ENCODE peak calls at places on chromosomes 7 and 10, in eight cellular contexts. I is cardiac muscle cell; V is lower lobe of right lung; G is neuronal stem cell; Z is naive thymus-derived CD4-positive, alpha-beta T cell; F is IMR-90; A is trophoblast cell; E is colonic mucosa. Y is an unnamed sample. For H3K4me1, the result is how much of the 10 kb centered on the place peaks cover.

GRCh38 chr7:139718859-139719258 is 58.9 kb downstream of the HIPK2 start:
- DNase-seq in Z (no peak), E (no peak), F (no peak), G (no peak), A (no peak), V (no peak), I (no peak), Y (no peak)

GRCh38 chr10:47070541-47070940 is 159.3 kb downstream of the PTPN20 start:
- DNase-seq in A (no peak), I (no peak), Z (no peak), V (no peak), E (no peak), G (no peak), F (no peak), Y (no peak)

GRCh38 chr7:148044173-148044572 is 546.4 kb upstream of the C7orf33 start:
- DNase-seq in E (no peak), F (no peak), G (no peak), Z (no peak), A (no peak), I (no peak), V (no peak), Y (peak)

GRCh38 chr7:23389701-23390100 is 80.6 kb downstream of the IGF2BP3 start:
- DNase-seq in Z (no peak), A (no peak), G (no peak), F (no peak), I (no peak), V (no peak), E (no peak), Y (no peak)

GRCh38 chr7:88104732-88105131 is 115.1 kb downstream of the SRI start:
- DNase-seq in G (no peak), F (no peak), Z (no peak), V (no peak), E (no peak), A (no peak), I (no peak), Y (no peak)

GRCh38 chr10:49398986-49399385 is 3.1 kb upstream of the DRGX start:
- DNase-seq in F (no peak), I (no peak), E (no peak), V (no peak), Z (no peak), G (no peak), A (no peak), Y (no peak)

GRCh38 chr10:33363112-33363511 is 28.6 kb upstream of the NRP1 start:
- DNase-seq in Z (no peak), V (no peak), F (peak), I (no peak), G (no peak), E (no peak), A (no peak), Y (no peak)

GRCh38 chr7:91847881-91848599 is 32.5 kb downstream of the MTERF1 start:
- DNase-seq in G (no peak), V (no peak), I (no peak), A (no peak), E (no peak), Z (no peak), F (no peak), Y (no peak)

GRCh38 chr10:71832967-71833366 is 18.1 kb downstream of the PSAP start:
- DNase-seq in A (no peak), I (no peak), Z (no peak), G (no peak), E (no peak), F (no peak), V (no peak), Y (no peak)

GRCh38 chr7:4934419-4935025 is 24.5 kb downstream of the MMD2 start:
- DNase-seq in F (no peak), A (no peak), Z (no peak), E (no peak), V (no peak), I (no peak), G (no peak), Y (no peak)

GRCh38 chr10:110311357-110311949 is 6.7 kb upstream of the SMNDC1 start:
- DNase-seq in F (peak), I (peak), A (peak), V (no peak), Z (peak), G (peak), E (peak), Y (no peak)

GRCh38 chr10:132201111-132201989 is 14.6 kb downstream of the DPYSL4 start:
- DNase-seq in I (no peak), A (no peak), G (no peak), Z (no peak), V (peak), E (no peak), F (no peak), Y (no peak)

GRCh38 chr7:28955356-28955722 is 2.8 kb downstream of the TRIL start:
- DNase-seq in A (no peak), I (no peak), G (no peak), V (no peak), E (no peak), F (no peak), Z (no peak), Y (no peak)

GRCh38 chr7:83149466-83149865 is 13.2 kb downstream of the PCLO start:
- DNase-seq in V (no peak), G (no peak), I (no peak), Z (no peak), A (no peak), E (no peak), F (peak), Y (no peak)

GRCh38 chr7:157574120-157574519 is 237.3 kb downstream of the DNAJB6 start:
- DNase-seq in Z (no peak), E (no peak), A (no peak), F (no peak), I (no peak), V (no peak), G (no peak), Y (no peak)

GRCh38 chr10:132738454-132739224 is 47.3 kb downstream of the NKX6-2 start:
- DNase-seq in V (no peak), Z (no peak), I (no peak), A (no peak), G (no peak), E (no peak), F (no peak), Y (no peak)

GRCh38 chr7:148633761-148634160 is 43.2 kb downstream of the C7orf33 start:
- DNase-seq in F (no peak), I (no peak), V (no peak), E (no peak), G (no peak), Z (no peak), A (no peak), Y (no peak)

GRCh38 chr10:5616046-5616445 is 50.3 kb downstream of the ASB13 start:
- DNase-seq in G (no peak), V (no peak), A (no peak), Z (no peak), I (no peak), E (no peak), F (no peak), Y (no peak)

GRCh38 chr7:107815254-107815882 is 12.3 kb upstream of the SLC26A3 start:
- DNase-seq in V (no peak), F (no peak), I (no peak), E (peak), A (no peak), G (no peak), Z (no peak), Y (no peak)

GRCh38 chr10:71496927-71497801 is 100.4 kb downstream of the CDH23 start:
- DNase-seq in F (no peak), E (no peak), G (no peak), V (no peak), A (no peak), Z (no peak), I (peak), Y (no peak)

GRCh38 chr7:46493196-46493595 is 572.1 kb upstream of the IGFBP3 start:
- DNase-seq in A (no peak), E (no peak), I (no peak), Z (no peak), G (no peak), F (no peak), V (no peak), Y (no peak)

GRCh38 chr10:28008054-28008453 is 9.2 kb upstream of the ODAD2 start:
- DNase-seq in Z (no peak), I (no peak), A (no peak), V (no peak), G (no peak), E (no peak), F (peak), Y (no peak)

GRCh38 chr7:112362796-112363195 is 87.5 kb upstream of the IFRD1 start:
- DNase-seq in I (peak), A (peak), F (no peak), V (peak), Z (no peak), G (no peak), E (no peak), Y (no peak)

GRCh38 chr7:152859781-152860191 is 100.2 kb downstream of the ACTR3B start:
- DNase-seq in G (no peak), I (no peak), A (no peak), E (no peak), F (no peak), Z (no peak), V (no peak), Y (no peak)

GRCh38 chr7:136074840-136075239 is 97.7 kb upstream of the MTPN start:
- DNase-seq in A (no peak), V (no peak), Z (no peak), F (no peak), I (no peak), E (no peak), G (no peak), Y (no peak)

GRCh38 chr10:110209926-110210662 is 2.7 kb downstream of the MXI1 start:
- DNase-seq in A (peak), V (peak), F (peak), E (peak), I (peak), G (no peak), Z (peak), Y (peak)

GRCh38 chr10:1754506-1755177 is 17.3 kb upstream of the ADARB2 start:
- DNase-seq in I (peak), A (no peak), F (no peak), G (peak), E (no peak), V (no peak), Z (no peak), Y (no peak)

GRCh38 chr7:115914951-115915350 is 115.6 kb downstream of the TFEC start:
- DNase-seq in V (no peak), I (no peak), F (no peak), A (no peak), G (no peak), E (no peak), Z (no peak), Y (no peak)

GRCh38 chr10:65945071-65945470 is 980.8 kb upstream of the LRRTM3 start:
- DNase-seq in Z (no peak), V (no peak), E (no peak), F (no peak), A (no peak), I (no peak), G (no peak), Y (no peak)

GRCh38 chr10:71269301-71270288 is 49.5 kb upstream of the SLC29A3 start:
- DNase-seq in A (no peak), F (peak), I (no peak), Z (no peak), V (no peak), E (no peak), G (peak), Y (peak)

GRCh38 chr7:12570529-12571461 is at the start of gene SCIN:
- DNase-seq in A (no peak), V (peak), G (no peak), Z (peak), I (peak), F (no peak), E (peak), Y (peak)

GRCh38 chr7:41438919-41439882 is 263.7 kb downstream of the INHBA start:
- DNase-seq in A (no peak), G (no peak), I (no peak), Z (no peak), F (no peak), E (no peak), V (no peak), Y (no peak)

GRCh38 chr7:31850601-31851000 is 163.6 kb downstream of the PPP1R17 start:
- DNase-seq in F (peak), V (no peak), I (no peak), A (no peak), Z (no peak), G (no peak), E (no peak), Y (no peak)

GRCh38 chr10:2928219-2928840 is 139.0 kb upstream of the PFKP start:
- DNase-seq in A (peak), V (peak), Z (peak), E (peak), G (peak), I (peak), F (peak), Y (peak)

GRCh38 chr7:153193144-153193595 is 433.6 kb downstream of the ACTR3B start:
- DNase-seq in A (peak), Z (no peak), E (no peak), V (peak), G (peak), F (no peak), I (peak), Y (peak)

GRCh38 chr10:22931948-22932347 is 4.1 kb downstream of the ARMC3 start:
- DNase-seq in G (no peak), Z (no peak), I (no peak), F (peak), A (no peak), V (no peak), E (no peak), Y (no peak)

DNA sequence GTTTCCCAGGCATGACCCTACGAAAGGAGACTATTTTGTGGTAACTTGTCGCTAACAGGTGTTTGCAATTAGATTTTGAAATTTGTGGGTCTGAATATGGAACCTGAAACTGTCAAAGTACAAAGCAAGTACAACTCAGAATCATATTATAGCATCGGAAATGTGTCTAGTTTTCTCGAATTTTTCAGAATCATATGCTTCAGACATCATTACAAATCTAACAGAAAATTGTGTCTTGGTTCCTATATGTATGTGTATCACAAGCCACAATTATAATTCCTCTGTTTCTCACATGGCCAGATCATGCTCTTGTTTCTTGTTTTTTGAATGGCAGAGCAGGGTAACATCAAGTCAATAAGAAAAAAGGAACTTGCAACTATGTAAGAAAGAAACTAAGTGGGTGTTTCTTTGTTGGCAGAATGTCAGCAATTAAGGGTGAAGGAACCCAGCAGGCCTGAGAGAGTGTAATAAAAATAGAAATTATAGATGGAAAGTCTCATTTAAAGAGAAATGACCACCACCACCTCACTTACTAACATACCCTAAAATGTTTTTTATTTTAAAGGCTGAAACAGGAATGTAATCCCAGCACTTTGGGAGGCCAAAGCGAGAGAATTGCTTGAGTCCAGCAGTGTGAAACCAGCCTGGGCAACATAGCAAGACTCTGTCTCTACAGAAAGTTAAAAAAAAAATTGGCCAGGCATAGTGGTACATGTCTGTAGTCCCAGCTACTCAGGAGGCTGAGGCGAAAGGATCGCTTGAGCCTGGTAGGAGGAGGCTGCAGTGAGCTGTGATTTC is 51.3 kb downstream of the PRTFDC1 start:
- DNase-seq in A (no peak), I (no peak), Z (no peak), E (no peak), F (no peak), V (no peak), G (no peak), Y (no peak)
- H3K27ac ChIP-seq in A (no peak), I (no peak), Z (no peak), E (peak), F (peak), V (no peak), G (no peak), Y (no peak)

GRCh38 chr7:3301831-3302618 is 973 bp downstream of the SDK1 start:
- DNase-seq in Z (peak), E (no peak), I (peak), F (peak), A (no peak), G (peak), V (no peak), Y (peak)
- H3K4me1 ChIP-seq in Z (under half), E (under half), I (under half), F (under half), A (under half), G (under half), V (under half), Y (under half)

GRCh38 chr10:86967481-86967941 is 771 bp upstream of the ADIRF start:
- DNase-seq in A (no peak), G (no peak), I (no peak), F (no peak), Z (no peak), E (peak), V (no peak), Y (no peak)

GRCh38 chr10:86970152-86970886 is 2.0 kb downstream of the ADIRF start:
- DNase-seq in A (peak), Z (no peak), G (no peak), E (peak), V (peak), F (peak), I (no peak), Y (peak)

GRCh38 chr10:86968994-86969355 is 693 bp downstream of the ADIRF start:
- DNase-seq in Z (no peak), I (no peak), A (no peak), V (no peak), E (no peak), F (no peak), G (no peak), Y (no peak)

GRCh38 chr10:86969421-86970041 is 1.2 kb downstream of the ADIRF start:
- DNase-seq in V (no peak), G (no peak), E (no peak), Z (no peak), F (peak), I (no peak), A (no peak), Y (no peak)

GRCh38 chr10:86968271-86968993 is at the start of gene ADIRF:
- DNase-seq in G (no peak), Z (peak), V (peak), I (no peak), F (no peak), E (peak), A (peak), Y (peak)
- H3K4me3 ChIP-seq in G (no peak), Z (peak), V (peak), I (no peak), F (no peak), E (peak), A (no peak), Y (peak)

DNA sequence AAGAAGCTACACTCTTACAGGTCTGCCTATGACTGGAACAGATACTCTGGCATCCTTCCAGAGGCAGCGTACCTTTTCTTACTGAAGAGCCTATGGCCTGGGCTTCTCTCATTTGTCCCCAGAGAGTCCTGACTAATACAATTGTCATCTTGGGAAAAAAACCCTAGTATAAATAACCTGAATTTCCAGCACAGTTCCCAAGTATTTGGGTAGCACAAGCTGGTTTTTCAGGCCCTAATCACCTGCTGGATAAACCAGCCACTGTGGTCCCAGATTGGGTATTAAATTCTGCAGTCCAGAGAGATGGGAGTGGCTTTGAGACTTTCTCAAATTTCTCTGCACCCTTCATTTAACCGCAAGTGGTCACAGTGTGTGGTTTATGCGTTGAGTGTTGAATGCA is 186.8 kb upstream of the NEBL start:
- DNase-seq in F (no peak), A (peak), G (no peak), V (no peak), Z (no peak), I (no peak), E (no peak), Y (no peak)
- H3K27ac ChIP-seq in F (no peak), A (no peak), G (no peak), V (no peak), Z (no peak), I (no peak), E (no peak), Y (no peak)

GRCh38 chr10:69090687-69091450 is 3.0 kb downstream of the SRGN start:
- DNase-seq in Z (no peak), E (no peak), A (no peak), V (no peak), F (no peak), G (no peak), I (no peak), Y (no peak)
- H3K4me1 ChIP-seq in Z (under half), E (under half), A (under half), V (half or more), F (under half), G (under half), I (under half), Y (under half)